ENCODE peak calls at places on chromosome 10, in nine cellular contexts. C is activated effector memory CD4-positive, alpha-beta T cell treated with Interleukin-2 at 50 U/mL for 16 hours; P is T-helper 2 cell treated with Interferon-gamma antibody and Interleukin-4, amounts not matched to agents 5 μg/mL and 100 μg/mL, for 36 hours; S is effector CD4-positive, alpha-beta T cell; G is HEK293T; I is AG08395; F is Calu3; J is tibial artery; V is stimulated activated CD4-positive, alpha-beta T cell treated with anti-CD3 and anti-CD28 coated beads, Interleukin-12 subunit alpha, Interleukin-12 subunit beta, amount 100 ng/mL, for 48 hours. R is an unnamed sample.

GRCh38 chr10:28300027-28300426 is 2.8 kb downstream of the MPP7 start:
- DNase-seq in C (no peak), P (no peak), S (no peak), G (no peak), I (no peak), F (no peak), J (no peak), V (no peak), R (no peak)

GRCh38 chr10:91709394-91709798 is 76.5 kb upstream of the PPP1R3C start:
- DNase-seq in C (no peak), P (no peak), S (no peak), G (no peak), I (no peak), F (no peak), J (no peak), V (no peak), R (no peak)

GRCh38 chr10:71074176-71074755 is 138.1 kb upstream of the UNC5B start:
- DNase-seq in C (no peak), P (no peak), S (no peak), G (no peak), I (no peak), F (no peak), J (peak; percentile 0), V (no peak), R (peak; percentile 71)

GRCh38 chr10:110138197-110138812 is 69.1 kb upstream of the MXI1 start:
- DNase-seq in C (no peak), P (no peak), S (no peak), G (no peak), I (peak; percentile 48), F (no peak), J (no peak), V (no peak), R (no peak)

GRCh38 chr10:76037531-76037930 is 606.1 kb downstream of the LRMDA start:
- DNase-seq in C (no peak), P (no peak), S (no peak), G (no peak), I (peak; percentile 18), F (no peak), J (no peak), V (no peak), R (no peak)

GRCh38 chr10:12834721-12835120 is 166.8 kb downstream of the CCDC3 start:
- DNase-seq in C (no peak), P (no peak), S (no peak), G (no peak), I (no peak), F (no peak), J (no peak), V (no peak), R (peak; percentile 64)

GRCh38 chr10:81903472-81903871 is 28.5 kb downstream of the NRG3 start:
- DNase-seq in C (no peak), P (no peak), S (no peak), G (no peak), I (no peak), F (no peak), J (no peak), V (no peak), R (no peak)

GRCh38 chr10:119541459-119542356 is 811 bp downstream of the RGS10 start:
- DNase-seq in C (peak; percentile 41), P (peak; percentile 73), S (peak; percentile 33), G (no peak), I (no peak), F (no peak), J (no peak), V (peak; percentile 24), R (peak; percentile 80)

GRCh38 chr10:9198611-9199010 is 1144.1 kb downstream of the GATA3 start:
- DNase-seq in C (no peak), P (no peak), S (no peak), G (no peak), I (peak; percentile 69), F (no peak), J (no peak), V (no peak), R (no peak)

GRCh38 chr10:114077347-114077746 is 33.7 kb downstream of the ADRB1 start:
- DNase-seq in C (no peak), P (no peak), S (no peak), G (no peak), I (no peak), F (no peak), J (no peak), V (no peak), R (no peak)

GRCh38 chr10:66180651-66181318 is 745.1 kb upstream of the LRRTM3 start:
- DNase-seq in C (no peak), P (no peak), S (peak; percentile 3), G (peak; percentile 23), I (peak; percentile 55), F (peak; percentile 36), J (no peak), V (no peak), R (no peak)

GRCh38 chr10:94193466-94193924 is 169.2 kb downstream of the NOC3L start:
- DNase-seq in C (no peak), P (no peak), S (no peak), G (peak; percentile 53), I (no peak), F (no peak), J (no peak), V (no peak), R (no peak)

GRCh38 chr10:65719790-65720189 is 1206.0 kb upstream of the LRRTM3 start:
- DNase-seq in C (no peak), P (no peak), S (no peak), G (no peak), I (no peak), F (no peak), J (no peak), V (no peak), R (no peak)

GRCh38 chr10:73997479-73997805 is 474 bp upstream of the VCL start:
- DNase-seq in C (no peak), P (no peak), S (no peak), G (no peak), I (no peak), F (no peak), J (peak; percentile 59), V (no peak), R (no peak)

R was measured in mesenteric fat pad.